ENCODE peak calls at places on chromosome 16, in eight cellular contexts. One of them, this sample, is unnamed.

GRCh38 chr16:64455275-64455674 is 666.6 kb downstream of the CDH11 start:
- DNase-seq in germinal center: no peak
- DNase-seq in AML-193: no peak
- DNase-seq in sigmoid colon: no peak
- DNase-seq in bronchial epithelial cell: peak
- DNase-seq in HL-60: no peak
- DNase-seq in hepatocyte: no peak
- DNase-seq in HTR-8/SVneo: no peak
- DNase-seq in this sample: no peak

GRCh38 chr16:22007509-22008214 is at the start of gene MOSMO:
- DNase-seq in germinal center: peak
- DNase-seq in AML-193: peak
- DNase-seq in sigmoid colon: peak
- DNase-seq in bronchial epithelial cell: peak
- DNase-seq in HL-60: peak
- DNase-seq in hepatocyte: peak
- DNase-seq in HTR-8/SVneo: peak
- DNase-seq in this sample: peak

GRCh38 chr16:9225527-9226316 is 134.3 kb downstream of the HAPSTR1 start:
- DNase-seq in germinal center: peak
- DNase-seq in AML-193: peak
- DNase-seq in sigmoid colon: peak
- DNase-seq in bronchial epithelial cell: no peak
- DNase-seq in HL-60: peak
- DNase-seq in hepatocyte: peak
- DNase-seq in HTR-8/SVneo: no peak
- DNase-seq in this sample: no peak

GRCh38 chr16:83813818-83814653 is 6.3 kb downstream of the HSBP1 start:
- DNase-seq in germinal center: no peak
- DNase-seq in AML-193: peak
- DNase-seq in sigmoid colon: no peak
- DNase-seq in bronchial epithelial cell: peak
- DNase-seq in HL-60: no peak
- DNase-seq in hepatocyte: peak
- DNase-seq in HTR-8/SVneo: no peak
- DNase-seq in this sample: no peak

GRCh38 chr16:30841332-30841731 is 52.5 kb downstream of the BCL7C start:
- DNase-seq in germinal center: no peak
- DNase-seq in AML-193: no peak
- DNase-seq in sigmoid colon: no peak
- DNase-seq in bronchial epithelial cell: no peak
- DNase-seq in HL-60: no peak
- DNase-seq in hepatocyte: no peak
- DNase-seq in HTR-8/SVneo: no peak
- DNase-seq in this sample: no peak

GRCh38 chr16:72963508-72963907 is 84.4 kb downstream of the ZFHX3 start:
- DNase-seq in germinal center: no peak
- DNase-seq in AML-193: no peak
- DNase-seq in sigmoid colon: no peak
- DNase-seq in bronchial epithelial cell: no peak
- DNase-seq in HL-60: no peak
- DNase-seq in hepatocyte: no peak
- DNase-seq in HTR-8/SVneo: no peak
- DNase-seq in this sample: no peak

GRCh38 chr16:305916-306315 is 23.0 kb downstream of the PDIA2 start:
- DNase-seq in germinal center: no peak
- DNase-seq in AML-193: no peak
- DNase-seq in sigmoid colon: no peak
- DNase-seq in bronchial epithelial cell: peak
- DNase-seq in HL-60: no peak
- DNase-seq in hepatocyte: no peak
- DNase-seq in HTR-8/SVneo: no peak
- DNase-seq in this sample: no peak

GRCh38 chr16:24493859-24494258 is 45.5 kb upstream of the RBBP6 start:
- DNase-seq in germinal center: no peak
- DNase-seq in AML-193: no peak
- DNase-seq in sigmoid colon: no peak
- DNase-seq in bronchial epithelial cell: peak
- DNase-seq in HL-60: no peak
- DNase-seq in hepatocyte: no peak
- DNase-seq in HTR-8/SVneo: peak
- DNase-seq in this sample: no peak

GRCh38 chr16:74596586-74596985 is 10.3 kb downstream of the GLG1 start:
- DNase-seq in germinal center: no peak
- DNase-seq in AML-193: no peak
- DNase-seq in sigmoid colon: no peak
- DNase-seq in bronchial epithelial cell: no peak
- DNase-seq in HL-60: no peak
- DNase-seq in hepatocyte: no peak
- DNase-seq in HTR-8/SVneo: no peak
- DNase-seq in this sample: no peak

GRCh38 chr16:87457724-87458423 is 35.0 kb downstream of the ZCCHC14 start:
- DNase-seq in germinal center: no peak
- DNase-seq in AML-193: no peak
- DNase-seq in sigmoid colon: no peak
- DNase-seq in bronchial epithelial cell: peak
- DNase-seq in HL-60: no peak
- DNase-seq in hepatocyte: peak
- DNase-seq in HTR-8/SVneo: peak
- DNase-seq in this sample: no peak

GRCh38 chr16:85332175-85332574 is 219.9 kb upstream of the CIBAR2 start:
- DNase-seq in germinal center: no peak
- DNase-seq in AML-193: no peak
- DNase-seq in sigmoid colon: no peak
- DNase-seq in bronchial epithelial cell: no peak
- DNase-seq in HL-60: no peak
- DNase-seq in hepatocyte: no peak
- DNase-seq in HTR-8/SVneo: no peak
- DNase-seq in this sample: no peak

GRCh38 chr16:82603784-82604411 is 22.9 kb upstream of the CDH13 start:
- DNase-seq in germinal center: no peak
- DNase-seq in AML-193: peak
- DNase-seq in sigmoid colon: no peak
- DNase-seq in bronchial epithelial cell: peak
- DNase-seq in HL-60: no peak
- DNase-seq in hepatocyte: peak
- DNase-seq in HTR-8/SVneo: peak
- DNase-seq in this sample: no peak

GRCh38 chr16:87463722-87464690 is 28.8 kb downstream of the ZCCHC14 start:
- DNase-seq in germinal center: no peak
- DNase-seq in AML-193: peak
- DNase-seq in sigmoid colon: no peak
- DNase-seq in bronchial epithelial cell: peak
- DNase-seq in HL-60: peak
- DNase-seq in hepatocyte: peak
- DNase-seq in HTR-8/SVneo: peak
- DNase-seq in this sample: no peak

GRCh38 chr16:81397058-81397878 is 47.3 kb upstream of the CMIP start:
- DNase-seq in germinal center: no peak
- DNase-seq in AML-193: no peak
- DNase-seq in sigmoid colon: no peak
- DNase-seq in bronchial epithelial cell: no peak
- DNase-seq in HL-60: no peak
- DNase-seq in hepatocyte: no peak
- DNase-seq in HTR-8/SVneo: no peak
- DNase-seq in this sample: no peak

GRCh38 chr16:23182675-23183485 is at the start of gene SCNN1G:
- DNase-seq in germinal center: peak
- DNase-seq in AML-193: no peak
- DNase-seq in sigmoid colon: no peak
- DNase-seq in bronchial epithelial cell: no peak
- DNase-seq in HL-60: no peak
- DNase-seq in hepatocyte: peak
- DNase-seq in HTR-8/SVneo: no peak
- DNase-seq in this sample: no peak

GRCh38 chr16:30637952-30638351 is 12.8 kb upstream of the PRR14 start:
- DNase-seq in germinal center: no peak
- DNase-seq in AML-193: peak
- DNase-seq in sigmoid colon: no peak
- DNase-seq in bronchial epithelial cell: peak
- DNase-seq in HL-60: peak
- DNase-seq in hepatocyte: peak
- DNase-seq in HTR-8/SVneo: no peak
- DNase-seq in this sample: no peak

GRCh38 chr16:26642047-26642664 is 424.6 kb upstream of the C16orf82 start:
- DNase-seq in germinal center: peak
- DNase-seq in AML-193: no peak
- DNase-seq in sigmoid colon: no peak
- DNase-seq in bronchial epithelial cell: no peak
- DNase-seq in HL-60: no peak
- DNase-seq in hepatocyte: no peak
- DNase-seq in HTR-8/SVneo: no peak
- DNase-seq in this sample: no peak

GRCh38 chr16:82070656-82071369 is 35.8 kb downstream of the HSD17B2 start:
- DNase-seq in germinal center: no peak
- DNase-seq in AML-193: no peak
- DNase-seq in sigmoid colon: no peak
- DNase-seq in bronchial epithelial cell: peak
- DNase-seq in HL-60: no peak
- DNase-seq in hepatocyte: no peak
- DNase-seq in HTR-8/SVneo: peak
- DNase-seq in this sample: no peak

GRCh38 chr16:50743575-50744225 is 1.8 kb downstream of the CYLD start:
- DNase-seq in germinal center: no peak
- DNase-seq in AML-193: no peak
- DNase-seq in sigmoid colon: no peak
- DNase-seq in bronchial epithelial cell: no peak
- DNase-seq in HL-60: no peak
- DNase-seq in hepatocyte: no peak
- DNase-seq in HTR-8/SVneo: no peak
- DNase-seq in this sample: no peak

GRCh38 chr16:70693231-70693671 is 7.4 kb upstream of the MTSS2 start:
- DNase-seq in germinal center: no peak
- DNase-seq in AML-193: no peak
- DNase-seq in sigmoid colon: peak
- DNase-seq in bronchial epithelial cell: no peak
- DNase-seq in HL-60: no peak
- DNase-seq in hepatocyte: peak
- DNase-seq in HTR-8/SVneo: no peak
- DNase-seq in this sample: no peak

GRCh38 chr16:49345829-49346228 is 27.8 kb upstream of the C16orf78 start:
- DNase-seq in germinal center: no peak
- DNase-seq in AML-193: no peak
- DNase-seq in sigmoid colon: no peak
- DNase-seq in bronchial epithelial cell: no peak
- DNase-seq in HL-60: no peak
- DNase-seq in hepatocyte: peak
- DNase-seq in HTR-8/SVneo: no peak
- DNase-seq in this sample: no peak

GRCh38 chr16:2964416-2965223 is 545 bp downstream of the KREMEN2 start:
- DNase-seq in germinal center: peak
- DNase-seq in AML-193: peak
- DNase-seq in sigmoid colon: no peak
- DNase-seq in bronchial epithelial cell: peak
- DNase-seq in HL-60: peak
- DNase-seq in hepatocyte: peak
- DNase-seq in HTR-8/SVneo: peak
- DNase-seq in this sample: peak

GRCh38 chr16:17845031-17845430 is 374.3 kb upstream of the XYLT1 start:
- DNase-seq in germinal center: no peak
- DNase-seq in AML-193: no peak
- DNase-seq in sigmoid colon: no peak
- DNase-seq in bronchial epithelial cell: no peak
- DNase-seq in HL-60: no peak
- DNase-seq in hepatocyte: no peak
- DNase-seq in HTR-8/SVneo: no peak
- DNase-seq in this sample: no peak

GRCh38 chr16:20763461-20764232 is at the start of gene ACSM3:
- DNase-seq in germinal center: peak
- DNase-seq in AML-193: peak
- DNase-seq in sigmoid colon: peak
- DNase-seq in bronchial epithelial cell: peak
- DNase-seq in HL-60: peak
- DNase-seq in hepatocyte: peak
- DNase-seq in HTR-8/SVneo: peak
- DNase-seq in this sample: peak

GRCh38 chr16:24255446-24256352 is at the start of gene CACNG3:
- DNase-seq in germinal center: peak
- DNase-seq in AML-193: peak
- DNase-seq in sigmoid colon: no peak
- DNase-seq in bronchial epithelial cell: no peak
- DNase-seq in HL-60: peak
- DNase-seq in hepatocyte: peak
- DNase-seq in HTR-8/SVneo: no peak
- DNase-seq in this sample: peak